ENCODE peak calls at places on chromosomes 5 and 9, in eight cellular contexts. W is tibial artery, V is mucosa of gallbladder, O is fibroblast of pulmonary artery, S is AG09319, Z is endothelial cell, G is activated T-cell treated with anti-CD3 and anti-CD28 coated beads for 24 hours, A is NCI-H1105. I is an unnamed sample.

GRCh38 chr5:161150589-161150988 is 298.6 kb upstream of the ATP10B start:
- DNase-seq in W (no peak), V (no peak), O (no peak), S (no peak), Z (no peak), G (no peak), A (no peak), I (no peak)

GRCh38 chr5:85288914-85289313 is 904.2 kb upstream of the EDIL3 start:
- DNase-seq in W (no peak), V (no peak), O (no peak), S (no peak), Z (no peak), G (no peak), A (no peak), I (no peak)

GRCh38 chr5:119275873-119276214 is 80.0 kb upstream of the TNFAIP8 start:
- DNase-seq in W (no peak), V (no peak), O (no peak), S (no peak), Z (no peak), G (no peak), A (no peak), I (no peak)

GRCh38 chr9:135524130-135524861 is 3.1 kb downstream of the LCN1 start:
- DNase-seq in W (peak; percentile 51), V (no peak), O (peak; percentile 47), S (no peak), Z (no peak), G (no peak), A (no peak), I (no peak)

GRCh38 chr5:114265661-114266060 is 96.2 kb upstream of the KCNN2 start:
- DNase-seq in W (no peak), V (no peak), O (no peak), S (no peak), Z (no peak), G (no peak), A (no peak), I (no peak)

GRCh38 chr5:67214036-67214435 is 17.4 kb upstream of the CD180 start:
- DNase-seq in W (no peak), V (no peak), O (no peak), S (no peak), Z (no peak), G (no peak), A (no peak), I (no peak)

GRCh38 chr5:163193886-163194285 is 243.5 kb upstream of the CCNG1 start:
- DNase-seq in W (no peak), V (no peak), O (no peak), S (no peak), Z (no peak), G (no peak), A (no peak), I (no peak)

GRCh38 chr5:82365744-82366228 is 87.6 kb upstream of the RPS23 start:
- DNase-seq in W (no peak), V (no peak), O (peak; percentile 70), S (no peak), Z (no peak), G (peak; percentile 20), A (no peak), I (peak; percentile 42)

GRCh38 chr5:83487155-83487554 is 15.6 kb downstream of the VCAN start:
- DNase-seq in W (no peak), V (no peak), O (no peak), S (no peak), Z (no peak), G (no peak), A (no peak), I (no peak)